ENCODE peak calls at places on chromosomes 16 and 17, in six cellular contexts. I, U, T, Q, V and W are unnamed samples.

GRCh38 chr17:4966844-4967538 is 626 bp downstream of the SPAG7 start:
- DNase-seq in I (peak), U (peak), T (peak), Q (peak), V (peak), W (peak)

GRCh38 chr16:50721549-50722409 is 20.1 kb upstream of the CYLD start:
- DNase-seq in I (no peak), U (no peak), T (no peak), Q (no peak), V (no peak), W (no peak)

GRCh38 chr16:68936729-68937631 is 93.6 kb downstream of the TANGO6 start:
- DNase-seq in I (no peak), U (no peak), T (no peak), Q (no peak), V (no peak), W (no peak)

GRCh38 chr17:28151001-28151400 is 108.5 kb downstream of the NLK start:
- DNase-seq in I (no peak), U (peak), T (no peak), Q (no peak), V (no peak), W (no peak)

GRCh38 chr16:23679274-23679985 is 741 bp downstream of the PLK1 start:
- DNase-seq in I (no peak), U (peak), T (no peak), Q (no peak), V (peak), W (no peak)

GRCh38 chr16:719815-720506 is 985 bp upstream of the ANTKMT start:
- DNase-seq in I (no peak), U (peak), T (no peak), Q (no peak), V (peak), W (no peak)

GRCh38 chr17:38994026-38994425 is 26.8 kb upstream of the FBXO47 start:
- DNase-seq in I (no peak), U (no peak), T (no peak), Q (no peak), V (no peak), W (no peak)

GRCh38 chr17:3928394-3928793 is 12.1 kb upstream of the P2RX1 start:
- DNase-seq in I (no peak), U (no peak), T (no peak), Q (no peak), V (no peak), W (no peak)

GRCh38 chr17:37826497-37827115 is 81.7 kb upstream of the HNF1B start:
- DNase-seq in I (no peak), U (no peak), T (peak), Q (no peak), V (no peak), W (no peak)

GRCh38 chr16:4659363-4660353 is 33.7 kb upstream of the NUDT16L1 start:
- DNase-seq in I (no peak), U (no peak), T (no peak), Q (no peak), V (no peak), W (no peak)

GRCh38 chr16:704047-704446 is 1.6 kb downstream of the FBXL16 start:
- DNase-seq in I (no peak), U (no peak), T (no peak), Q (no peak), V (no peak), W (no peak)

GRCh38 chr17:510223-510917 is 157.8 kb upstream of the RPH3AL start:
- DNase-seq in I (no peak), U (no peak), T (no peak), Q (no peak), V (no peak), W (no peak)

GRCh38 chr16:15973460-15973859 is 24.0 kb downstream of the ABCC1 start:
- DNase-seq in I (no peak), U (no peak), T (no peak), Q (no peak), V (no peak), W (no peak)

GRCh38 chr17:44363613-44364159 is at the start of gene FAM171A2:
- DNase-seq in I (no peak), U (peak), T (peak), Q (no peak), V (peak), W (no peak)

GRCh38 chr16:35391328-35391727 is 1931.9 kb downstream of the TP53TG3F start:
- DNase-seq in I (no peak), U (peak), T (peak), Q (peak), V (no peak), W (peak)

GRCh38 chr17:37824534-37825485 is 80.0 kb upstream of the HNF1B start:
- DNase-seq in I (no peak), U (no peak), T (no peak), Q (no peak), V (no peak), W (peak)

GRCh38 chr17:10058924-10059683 is 139.3 kb downstream of the GAS7 start:
- DNase-seq in I (no peak), U (no peak), T (no peak), Q (no peak), V (no peak), W (no peak)

GRCh38 chr16:52494621-52495020 is 52.3 kb downstream of the TOX3 start:
- DNase-seq in I (no peak), U (no peak), T (no peak), Q (no peak), V (no peak), W (no peak)

GRCh38 chr17:8966926-8967325 is 1.4 kb upstream of the PIK3R5 start:
- DNase-seq in I (no peak), U (no peak), T (no peak), Q (no peak), V (no peak), W (no peak)

GRCh38 chr17:29143894-29144293 is 36.3 kb downstream of the MYO18A start:
- DNase-seq in I (no peak), U (peak), T (no peak), Q (no peak), V (no peak), W (no peak)

GRCh38 chr16:29710227-29711219 is 31.5 kb downstream of the QPRT start:
- DNase-seq in I (no peak), U (peak), T (no peak), Q (peak), V (no peak), W (no peak)

GRCh38 chr17:78939615-78940014 is 14.4 kb upstream of the TIMP2 start:
- DNase-seq in I (no peak), U (peak), T (no peak), Q (no peak), V (no peak), W (no peak)

GRCh38 chr16:87033021-87033471 is 284.1 kb downstream of the C16orf95 start:
- DNase-seq in I (no peak), U (no peak), T (no peak), Q (no peak), V (no peak), W (no peak)

GRCh38 chr16:57289391-57290257 is 5.2 kb upstream of the PLLP start:
- DNase-seq in I (no peak), U (no peak), T (no peak), Q (no peak), V (no peak), W (no peak)

GRCh38 chr17:8806206-8807069 is 7.3 kb upstream of the MFSD6L start:
- DNase-seq in I (no peak), U (no peak), T (no peak), Q (no peak), V (no peak), W (no peak)

GRCh38 chr17:39219647-39220154 is 6.0 kb downstream of the STAC2 start:
- DNase-seq in I (no peak), U (no peak), T (peak), Q (no peak), V (no peak), W (no peak)

GRCh38 chr16:46859719-46860152 is 24.4 kb upstream of the GPT2 start:
- DNase-seq in I (no peak), U (no peak), T (no peak), Q (peak), V (peak), W (no peak)

GRCh38 chr16:77307764-77308561 is 108.8 kb downstream of the SYCE1L start:
- DNase-seq in I (no peak), U (no peak), T (no peak), Q (no peak), V (no peak), W (no peak)

GRCh38 chr17:40318835-40319332 is 9.9 kb downstream of the RARA start:
- DNase-seq in I (no peak), U (peak), T (peak), Q (no peak), V (no peak), W (no peak)
- H3K27ac ChIP-seq in I (peak), U (peak), T (peak), Q (peak), V (peak), W (no peak)

GRCh38 chr16:27109666-27110523 is 43.2 kb downstream of the C16orf82 start:
- DNase-seq in I (no peak), U (peak), T (peak), Q (no peak), V (peak), W (peak)
- H3K4me3 ChIP-seq in I (peak), U (peak), T (peak), Q (peak), V (peak), W (peak)

GRCh38 chr16:67183627-67184452 is at the start of gene MATCAP1:
- DNase-seq in I (peak), U (peak), T (peak), Q (peak), V (peak), W (no peak)

GRCh38 chr16:67184453-67185002 is 765 bp upstream of the MATCAP1 start:
- DNase-seq in I (no peak), U (peak), T (no peak), Q (no peak), V (no peak), W (no peak)

GRCh38 chr16:67185866-67186134 is 2.0 kb upstream of the MATCAP1 start:
- DNase-seq in I (no peak), U (no peak), T (no peak), Q (no peak), V (no peak), W (no peak)

GRCh38 chr16:67186550-67186950 is 2.8 kb upstream of the MATCAP1 start:
- DNase-seq in I (no peak), U (no peak), T (no peak), Q (no peak), V (no peak), W (no peak)

GRCh38 chr16:67185003-67185865 is 1.5 kb upstream of the MATCAP1 start:
- DNase-seq in I (peak), U (peak), T (peak), Q (peak), V (peak), W (no peak)
- H3K27ac ChIP-seq in I (peak), U (no peak), T (peak), Q (no peak), V (peak), W (no peak)

GRCh38 chr17:75412455-75413317 is 7.2 kb upstream of the GRB2 start:
- DNase-seq in I (no peak), U (peak), T (no peak), Q (peak), V (peak), W (peak)
- H3K4me3 ChIP-seq in I (peak), U (peak), T (peak), Q (no peak), V (no peak), W (no peak)

GRCh38 chr17:19247423-19247822 is 10.3 kb downstream of the EPN2 start:
- DNase-seq in I (no peak), U (peak), T (no peak), Q (no peak), V (no peak), W (no peak)
- H3K27ac ChIP-seq in I (peak), U (no peak), T (peak), Q (no peak), V (peak), W (no peak)

DNA sequence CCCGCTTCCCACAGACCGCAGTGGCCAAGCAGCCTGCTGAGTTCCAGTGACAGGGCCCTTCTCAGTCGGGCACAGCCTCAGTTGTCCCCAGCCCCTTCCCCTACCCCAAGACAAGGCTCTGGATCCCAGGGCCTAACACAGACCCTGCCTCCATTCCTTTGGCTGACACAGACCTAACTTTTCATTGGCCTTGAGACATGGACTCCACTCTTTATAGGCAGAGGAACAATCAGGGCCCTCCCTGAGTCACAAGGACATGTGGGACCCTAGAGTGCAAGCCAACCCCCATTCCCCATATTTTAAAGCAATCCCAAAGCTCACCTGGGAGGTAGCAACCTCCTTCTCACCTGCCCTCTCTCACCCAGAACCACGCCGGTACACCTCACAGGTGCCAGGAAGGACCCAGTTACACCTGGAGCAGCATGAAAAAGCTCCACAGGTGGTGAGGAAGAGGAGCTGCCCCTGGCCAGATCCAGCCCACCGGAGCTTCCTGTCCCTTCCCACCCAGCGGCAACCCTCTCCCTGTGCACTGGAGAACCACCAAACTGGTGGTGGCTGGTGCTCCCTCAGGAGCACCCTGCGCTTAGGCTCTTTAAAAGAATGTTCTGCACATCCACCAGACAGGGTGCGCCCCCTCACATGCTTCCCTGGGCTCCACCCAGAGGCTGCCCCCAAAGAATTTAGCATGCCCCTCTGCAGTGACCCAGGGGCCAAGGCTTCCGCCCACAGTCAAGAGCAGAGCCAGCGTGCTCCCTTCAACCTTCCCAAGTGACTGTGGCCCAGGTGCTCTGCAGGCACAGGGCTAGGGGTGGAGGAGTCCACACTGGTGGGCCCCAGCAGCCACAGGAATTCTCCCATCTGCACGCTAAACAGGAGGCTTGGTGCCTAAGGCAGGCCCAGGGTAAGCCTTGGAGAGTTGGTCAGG is 3.4 kb downstream of the MNT start:
- DNase-seq in I (no peak), U (no peak), T (no peak), Q (no peak), V (no peak), W (no peak)
- H3K4me3 ChIP-seq in I (peak), U (peak), T (peak), Q (peak), V (peak), W (no peak)